ENCODE peak calls at places on chromosomes 12 and 14, in four cellular contexts. One of them, this sample, is unnamed.

GRCh38 chr12:71639341-71639760 is 24.3 kb downstream of the ZFC3H1 start:
- DNase-seq in HT1080: peak; percentile 23
- DNase-seq in HEK293T: no peak
- DNase-seq in HS-5: no peak
- DNase-seq in this sample: no peak

GRCh38 chr14:62117010-62117717 is 354.9 kb downstream of the SNAPC1 start:
- DNase-seq in HT1080: no peak
- DNase-seq in HEK293T: peak; percentile 80
- DNase-seq in HS-5: peak; percentile 13
- DNase-seq in this sample: peak; percentile 49

GRCh38 chr12:76144253-76144564 is 59.7 kb upstream of the NAP1L1 start:
- DNase-seq in HT1080: peak; percentile 64
- DNase-seq in HEK293T: no peak
- DNase-seq in HS-5: no peak
- DNase-seq in this sample: no peak

GRCh38 chr14:20934148-20934762 is 21.0 kb upstream of the RNASE2 start:
- DNase-seq in HT1080: peak; percentile 32
- DNase-seq in HEK293T: peak; percentile 77
- DNase-seq in HS-5: no peak
- DNase-seq in this sample: no peak

GRCh38 chr12:45518516-45519235 is 210.8 kb upstream of the ARID2 start:
- DNase-seq in HT1080: no peak
- DNase-seq in HEK293T: no peak
- DNase-seq in HS-5: no peak
- DNase-seq in this sample: no peak

GRCh38 chr12:57323402-57323801 is 72.4 kb upstream of the STAC3 start:
- DNase-seq in HT1080: no peak
- DNase-seq in HEK293T: no peak
- DNase-seq in HS-5: no peak
- DNase-seq in this sample: no peak

GRCh38 chr12:3049596-3050314 is 27.4 kb upstream of the TSPAN9 start:
- DNase-seq in HT1080: no peak
- DNase-seq in HEK293T: no peak
- DNase-seq in HS-5: no peak
- DNase-seq in this sample: no peak

GRCh38 chr12:96365604-96366230 is 34.5 kb downstream of the CDK17 start:
- DNase-seq in HT1080: no peak
- DNase-seq in HEK293T: no peak
- DNase-seq in HS-5: no peak
- DNase-seq in this sample: no peak

GRCh38 chr14:70052990-70053389 is 135.8 kb downstream of the SLC8A3 start:
- DNase-seq in HT1080: no peak
- DNase-seq in HEK293T: peak; percentile 32
- DNase-seq in HS-5: no peak
- DNase-seq in this sample: no peak

GRCh38 chr14:102493585-102493984 is 16.0 kb downstream of the ANKRD9 start:
- DNase-seq in HT1080: no peak
- DNase-seq in HEK293T: no peak
- DNase-seq in HS-5: no peak
- DNase-seq in this sample: no peak

GRCh38 chr12:113056381-113056630 is 224 bp upstream of the DTX1 start:
- DNase-seq in HT1080: no peak
- DNase-seq in HEK293T: no peak
- DNase-seq in HS-5: no peak
- DNase-seq in this sample: no peak

GRCh38 chr14:25607095-25607657 is 557.2 kb upstream of the STXBP6 start:
- DNase-seq in HT1080: no peak
- DNase-seq in HEK293T: no peak
- DNase-seq in HS-5: no peak
- DNase-seq in this sample: no peak

GRCh38 chr14:29278301-29278700 is 511.7 kb downstream of the FOXG1 start:
- DNase-seq in HT1080: no peak
- DNase-seq in HEK293T: no peak
- DNase-seq in HS-5: no peak
- DNase-seq in this sample: no peak

GRCh38 chr12:48542300-48542928 is 17.0 kb downstream of the OR8S1 start:
- DNase-seq in HT1080: peak; percentile 34
- DNase-seq in HEK293T: peak; percentile 64
- DNase-seq in HS-5: no peak
- DNase-seq in this sample: no peak

GRCh38 chr12:62466018-62466595 is 519 bp upstream of the MON2 start:
- DNase-seq in HT1080: peak; percentile 32
- DNase-seq in HEK293T: peak; percentile 29
- DNase-seq in HS-5: no peak
- DNase-seq in this sample: no peak

GRCh38 chr12:60475825-60476224 is 880.0 kb downstream of the SLC16A7 start:
- DNase-seq in HT1080: no peak
- DNase-seq in HEK293T: no peak
- DNase-seq in HS-5: no peak
- DNase-seq in this sample: no peak